ENCODE peak calls at places on chromosomes 5 and 9, in eight cellular contexts. H is stomach; P is CD4-positive, alpha-beta T cell; N is sigmoid colon; Z is CD4-positive, alpha-beta memory T cell; L is A549; C is uterus; F is heart left ventricle. A is an unnamed sample.

GRCh38 chr9:87667164-87667738 is 58.7 kb upstream of the CTSL start:
- DNase-seq in H (no peak), P (no peak), N (no peak), Z (no peak), L (peak), C (no peak), F (no peak), A (no peak)

GRCh38 chr9:16496908-16497307 is 373.6 kb downstream of the BNC2 start:
- DNase-seq in H (no peak), P (no peak), N (no peak), Z (no peak), L (no peak), C (no peak), F (no peak), A (no peak)

GRCh38 chr9:77016526-77017504 is 2.6 kb upstream of the FOXB2 start:
- DNase-seq in H (no peak), P (no peak), N (no peak), Z (no peak), L (no peak), C (no peak), F (no peak), A (no peak)

GRCh38 chr5:178612299-178612698 is 14.6 kb downstream of the CLK4 start:
- DNase-seq in H (no peak), P (no peak), N (no peak), Z (no peak), L (no peak), C (no peak), F (no peak), A (no peak)

GRCh38 chr5:1297243-1297642 is 2.4 kb upstream of the TERT start:
- DNase-seq in H (no peak), P (no peak), N (peak), Z (no peak), L (no peak), C (no peak), F (no peak), A (no peak)

GRCh38 chr5:128121679-128122078 is 38.1 kb downstream of the SLC12A2 start:
- DNase-seq in H (peak), P (no peak), N (no peak), Z (no peak), L (no peak), C (no peak), F (no peak), A (peak)

GRCh38 chr5:9348296-9348996 is 197.4 kb downstream of the SEMA5A start:
- DNase-seq in H (no peak), P (no peak), N (no peak), Z (no peak), L (no peak), C (no peak), F (no peak), A (no peak)

GRCh38 chr5:141815051-141815795 is 63.0 kb downstream of the PCDH1 start:
- DNase-seq in H (no peak), P (no peak), N (no peak), Z (no peak), L (no peak), C (no peak), F (no peak), A (no peak)

GRCh38 chr9:764986-765385 is 76.5 kb upstream of the DMRT1 start:
- DNase-seq in H (no peak), P (no peak), N (peak), Z (no peak), L (no peak), C (no peak), F (no peak), A (no peak)

GRCh38 chr5:171956314-171956713 is 50.1 kb downstream of the FBXW11 start:
- DNase-seq in H (no peak), P (no peak), N (no peak), Z (no peak), L (no peak), C (no peak), F (no peak), A (no peak)

GRCh38 chr9:137063311-137064026 is 6.9 kb downstream of the SAPCD2 start:
- DNase-seq in H (no peak), P (no peak), N (no peak), Z (no peak), L (no peak), C (no peak), F (no peak), A (no peak)
- H3K27ac ChIP-seq in H (no peak), P (no peak), N (no peak), Z (no peak), L (peak), C (no peak), F (no peak), A (no peak)

GRCh38 chr5:57386958-57387357 is 95.7 kb downstream of the ACTBL2 start:
- DNase-seq in H (no peak), P (no peak), N (no peak), Z (no peak), L (peak), C (no peak), F (no peak), A (no peak)

GRCh38 chr5:57382665-57383064 is 99.9 kb downstream of the ACTBL2 start:
- DNase-seq in H (no peak), P (no peak), N (no peak), Z (no peak), L (no peak), C (no peak), F (no peak), A (no peak)

GRCh38 chr5:57383093-57383861 is 99.3 kb downstream of the ACTBL2 start:
- DNase-seq in H (no peak), P (no peak), N (no peak), Z (peak), L (peak), C (no peak), F (no peak), A (no peak)
- H3K27ac ChIP-seq in H (no peak), P (no peak), N (no peak), Z (no peak), L (peak), C (no peak), F (no peak), A (no peak)

DNA sequence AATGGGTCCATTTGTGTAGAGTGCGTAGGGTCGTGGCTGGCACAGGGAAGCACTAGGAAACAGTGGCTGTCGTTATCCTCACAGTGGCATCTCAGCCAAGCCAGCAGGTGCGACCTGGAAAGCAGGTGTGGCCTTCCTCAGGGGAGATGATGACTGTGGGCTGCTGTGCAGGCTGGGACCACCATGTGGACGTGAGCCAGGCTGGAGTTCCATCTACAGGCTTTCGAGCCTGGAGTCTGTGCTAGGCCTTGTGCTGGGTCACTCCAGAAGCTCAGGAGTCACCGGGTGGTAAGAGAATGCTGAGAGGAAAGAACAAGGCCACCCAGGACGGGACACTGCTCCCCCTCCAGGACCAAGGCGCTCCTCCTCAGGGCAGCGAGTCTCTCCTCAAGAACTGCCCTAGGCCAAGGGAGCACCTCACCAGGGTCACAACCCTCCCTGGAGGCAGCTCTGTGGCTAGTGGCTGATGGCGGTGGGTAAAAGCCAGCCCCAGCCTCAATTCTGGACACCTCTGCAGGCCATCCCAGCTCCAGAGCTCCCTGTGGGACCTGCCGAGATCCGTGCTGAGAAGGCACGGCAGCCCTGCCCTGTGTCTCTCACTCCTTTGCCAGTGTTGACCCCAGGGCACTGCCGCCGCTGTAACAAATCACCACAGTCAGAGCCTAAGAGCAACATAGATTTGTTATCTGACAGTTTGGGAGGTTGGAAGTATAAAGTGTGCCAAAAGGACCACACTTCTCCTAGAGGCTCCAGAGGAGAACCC is 36.0 kb downstream of the WHRN start:
- DNase-seq in H (no peak), P (no peak), N (no peak), Z (no peak), L (no peak), C (no peak), F (no peak), A (no peak)
- H3K27ac ChIP-seq in H (no peak), P (no peak), N (no peak), Z (no peak), L (no peak), C (no peak), F (no peak), A (no peak)

GRCh38 chr5:151662805-151663204 is 23.9 kb downstream of the SPARC start:
- DNase-seq in H (no peak), P (no peak), N (no peak), Z (no peak), L (no peak), C (no peak), F (no peak), A (no peak)
- H3K27ac ChIP-seq in H (peak), P (no peak), N (peak), Z (no peak), L (peak), C (peak), F (peak), A (no peak)

GRCh38 chr5:126875303-126875785 is 98.4 kb downstream of the LMNB1 start:
- DNase-seq in H (no peak), P (no peak), N (no peak), Z (no peak), L (no peak), C (no peak), F (no peak), A (no peak)
- H3K27ac ChIP-seq in H (no peak), P (no peak), N (no peak), Z (no peak), L (no peak), C (no peak), F (no peak), A (no peak)

GRCh38 chr5:82353522-82353921 is 75.4 kb upstream of the RPS23 start:
- DNase-seq in H (no peak), P (no peak), N (no peak), Z (no peak), L (no peak), C (no peak), F (no peak), A (no peak)

GRCh38 chr5:82351754-82352145 is 73.6 kb upstream of the RPS23 start:
- DNase-seq in H (no peak), P (no peak), N (no peak), Z (peak), L (peak), C (no peak), F (no peak), A (no peak)

GRCh38 chr5:82349651-82350050 is 71.5 kb upstream of the RPS23 start:
- DNase-seq in H (no peak), P (no peak), N (no peak), Z (no peak), L (peak), C (no peak), F (no peak), A (peak)

GRCh38 chr5:82354543-82354942 is 76.4 kb upstream of the RPS23 start:
- DNase-seq in H (no peak), P (no peak), N (no peak), Z (no peak), L (no peak), C (no peak), F (no peak), A (no peak)

GRCh38 chr5:82352146-82352791 is 74.1 kb upstream of the RPS23 start:
- DNase-seq in H (no peak), P (no peak), N (no peak), Z (no peak), L (no peak), C (no peak), F (no peak), A (no peak)
- H3K27ac ChIP-seq in H (no peak), P (no peak), N (no peak), Z (no peak), L (peak), C (peak), F (peak), A (no peak)

GRCh38 chr5:131170540-131171275 is at the start of gene LYRM7:
- DNase-seq in H (peak), P (peak), N (peak), Z (peak), L (peak), C (peak), F (peak), A (peak)
- H3K27ac ChIP-seq in H (peak), P (peak), N (peak), Z (peak), L (peak), C (peak), F (peak), A (peak)

A was measured in transverse colon.